ENCODE peak calls at places on chromosomes 3 and 15, in four cellular contexts. V is activated CD4-positive, alpha-beta T cell treated with anti-CD3 and anti-CD28 coated beads for 36 hours; K is left ventricle myocardium superior; M is activated CD4-positive, CD25-positive, alpha-beta regulatory T cell treated with anti-CD3 and anti-CD28 coated beads, Interleukin-2, amount 50 U/mL, for 72 hours. H is an unnamed sample.

GRCh38 chr3:144652573-144652972 is 681.0 kb downstream of the DIPK2A start:
- DNase-seq in M (no peak), V (no peak), K (no peak), H (no peak)

GRCh38 chr3:127551971-127552370 is 38.6 kb downstream of the TPRA1 start:
- DNase-seq in M (no peak), K (no peak), V (no peak), H (no peak)

GRCh38 chr3:176521531-176522175 is 675.6 kb downstream of the TBL1XR1 start:
- DNase-seq in V (no peak), K (no peak), M (no peak), H (no peak)

GRCh38 chr3:4814302-4814903 is 164.8 kb upstream of the BHLHE40 start:
- DNase-seq in K (peak; percentile 53), V (no peak), M (no peak), H (no peak)

GRCh38 chr3:31407665-31408064 is 125.1 kb upstream of the STT3B start:
- DNase-seq in K (no peak), V (no peak), M (no peak), H (no peak)

GRCh38 chr3:47606171-47606570 is 27.5 kb upstream of the CSPG5 start:
- DNase-seq in K (no peak), V (no peak), M (no peak), H (no peak)

GRCh38 chr3:67526246-67526645 is 128.2 kb downstream of the SUCLG2 start:
- DNase-seq in K (no peak), V (no peak), M (no peak), H (no peak)

GRCh38 chr3:146080578-146080977 is 80.4 kb downstream of the PLOD2 start:
- DNase-seq in M (no peak), V (no peak), K (no peak), H (no peak)

GRCh38 chr3:136678981-136679380 is 73.2 kb downstream of the STAG1 start:
- DNase-seq in M (no peak), V (no peak), K (no peak), H (no peak)

GRCh38 chr3:147945968-147946519 is 536.9 kb downstream of the ZIC1 start:
- DNase-seq in V (no peak), K (peak; percentile 49), M (no peak), H (no peak)

GRCh38 chr15:90818251-90819210 is 49.9 kb upstream of the FURIN start:
- DNase-seq in V (peak; percentile 56), K (peak; percentile 43), M (no peak), H (peak; percentile 53)

GRCh38 chr15:70863450-70864218 is 9.7 kb upstream of the LARP6 start:
- DNase-seq in M (no peak), K (no peak), V (no peak), H (no peak)

GRCh38 chr3:70774641-70775040 is 462.2 kb upstream of the MDFIC2 start:
- DNase-seq in M (no peak), K (no peak), V (no peak), H (no peak)

GRCh38 chr15:101406796-101407195 is 82.7 kb downstream of the PCSK6 start:
- DNase-seq in M (no peak), K (no peak), V (no peak), H (no peak)

GRCh38 chr3:52532517-52532837 is 1.2 kb downstream of the NT5DC2 start:
- DNase-seq in V (peak; percentile 58), M (no peak), K (peak; percentile 47), H (peak; percentile 37)

GRCh38 chr3:55936549-55937052 is 449.5 kb upstream of the WNT5A start:
- DNase-seq in M (no peak), K (no peak), V (no peak), H (no peak)

GRCh38 chr3:160675566-160676124 is 1.3 kb upstream of the ARL14 start:
- DNase-seq in V (no peak), M (no peak), K (no peak), H (no peak)

GRCh38 chr3:194572944-194573491 is 60.2 kb downstream of the TMEM44 start:
- DNase-seq in M (no peak), V (peak; percentile 31), K (no peak), H (no peak)

GRCh38 chr3:155010416-155010815 is 69.7 kb upstream of the MME start:
- DNase-seq in V (no peak), M (no peak), K (no peak), H (no peak)

GRCh38 chr15:32852771-32853170 is 135.0 kb downstream of the GREM1 start:
- DNase-seq in K (no peak), M (no peak), V (no peak), H (no peak)

H was measured in activated naive CD8-positive, alpha-beta T cell treated with anti-CD3 and anti-CD28 coated beads, Interleukin-2, amount 10 ng/mL, durations not matched to agents 7 days and 5 days.